ENCODE peak calls at places on chromosomes 5 and 9, in six cellular contexts. One of them, this sample, is unnamed.

GRCh38 chr5:101929628-101930027 is 366.5 kb downstream of the SLCO4C1 start:
- DNase-seq in K562: no peak
- DNase-seq in HEK293T: no peak
- DNase-seq in WTC11: no peak
- DNase-seq in H1: no peak
- DNase-seq in HCT116: no peak
- DNase-seq in this sample: no peak

GRCh38 chr5:151141535-151141934 is 16.0 kb downstream of the ANXA6 start:
- DNase-seq in WTC11: peak
- DNase-seq in H1: no peak
- DNase-seq in K562: no peak
- DNase-seq in HEK293T: no peak
- DNase-seq in HCT116: no peak
- DNase-seq in this sample: no peak

GRCh38 chr5:111447822-111448221 is 64.5 kb downstream of the STARD4 start:
- DNase-seq in HEK293T: no peak
- DNase-seq in HCT116: no peak
- DNase-seq in K562: no peak
- DNase-seq in WTC11: no peak
- DNase-seq in H1: no peak
- DNase-seq in this sample: no peak

GRCh38 chr9:1222511-1222910 is 172.4 kb downstream of the DMRT2 start:
- DNase-seq in H1: no peak
- DNase-seq in K562: no peak
- DNase-seq in HCT116: no peak
- DNase-seq in WTC11: no peak
- DNase-seq in HEK293T: no peak
- DNase-seq in this sample: no peak

GRCh38 chr9:33225319-33226152 is 14.4 kb upstream of the SPINK4 start:
- DNase-seq in H1: no peak
- DNase-seq in HEK293T: peak
- DNase-seq in WTC11: peak
- DNase-seq in K562: peak
- DNase-seq in HCT116: peak
- DNase-seq in this sample: peak

GRCh38 chr5:135020111-135020895 is 13.7 kb downstream of the PITX1 start:
- DNase-seq in WTC11: peak
- DNase-seq in H1: no peak
- DNase-seq in K562: no peak
- DNase-seq in HCT116: no peak
- DNase-seq in HEK293T: peak
- DNase-seq in this sample: no peak

GRCh38 chr9:127102176-127102575 is 20.3 kb downstream of the ANGPTL2 start:
- DNase-seq in HEK293T: no peak
- DNase-seq in WTC11: no peak
- DNase-seq in HCT116: no peak
- DNase-seq in H1: no peak
- DNase-seq in K562: no peak
- DNase-seq in this sample: no peak

GRCh38 chr5:1804001-1804690 is 2.9 kb downstream of the NDUFS6 start:
- DNase-seq in HEK293T: no peak
- DNase-seq in K562: no peak
- DNase-seq in WTC11: no peak
- DNase-seq in HCT116: no peak
- DNase-seq in H1: no peak
- DNase-seq in this sample: no peak

GRCh38 chr5:181217805-181218065 is 5.3 kb upstream of the TRIM41 start:
- DNase-seq in H1: no peak
- DNase-seq in WTC11: no peak
- DNase-seq in HCT116: no peak
- DNase-seq in K562: no peak
- DNase-seq in HEK293T: no peak
- DNase-seq in this sample: no peak

GRCh38 chr5:163489055-163489744 is 16.2 kb upstream of the MAT2B start:
- DNase-seq in WTC11: peak
- DNase-seq in HCT116: no peak
- DNase-seq in HEK293T: no peak
- DNase-seq in H1: no peak
- DNase-seq in K562: peak
- DNase-seq in this sample: no peak

GRCh38 chr5:97192580-97193421 is 9.8 kb upstream of the RIOK2 start:
- DNase-seq in H1: no peak
- DNase-seq in HEK293T: peak
- DNase-seq in WTC11: peak
- DNase-seq in K562: no peak
- DNase-seq in HCT116: no peak
- DNase-seq in this sample: peak

GRCh38 chr9:35731415-35732184 is 395 bp downstream of the TLN1 start:
- DNase-seq in HCT116: no peak
- DNase-seq in H1: no peak
- DNase-seq in HEK293T: no peak
- DNase-seq in K562: peak
- DNase-seq in WTC11: no peak
- DNase-seq in this sample: no peak

GRCh38 chr9:114504341-114505186 is 709 bp downstream of the WHRN start:
- DNase-seq in HEK293T: peak
- DNase-seq in WTC11: peak
- DNase-seq in K562: peak
- DNase-seq in HCT116: peak
- DNase-seq in H1: no peak
- DNase-seq in this sample: no peak

GRCh38 chr9:18596920-18597319 is 123.0 kb downstream of the ADAMTSL1 start:
- DNase-seq in HEK293T: no peak
- DNase-seq in WTC11: no peak
- DNase-seq in H1: no peak
- DNase-seq in K562: no peak
- DNase-seq in HCT116: no peak
- DNase-seq in this sample: no peak
- TF ChIP-seq SP1 in HEK293T: no peak
- TF ChIP-seq SP1 in WTC11: no peak
- TF ChIP-seq SP1 in H1: no peak
- TF ChIP-seq SP1 in K562: no peak
- TF ChIP-seq SP1 in HCT116: no peak
- TF ChIP-seq SP1 in this sample: no peak

GRCh38 chr5:138752951-138753793 is at the start of gene CTNNA1:
- DNase-seq in H1: no peak
- DNase-seq in WTC11: peak
- DNase-seq in K562: peak
- DNase-seq in HEK293T: peak
- DNase-seq in HCT116: peak
- DNase-seq in this sample: no peak

GRCh38 chr5:138755084-138755748 is 2.0 kb downstream of the CTNNA1 start:
- DNase-seq in HCT116: no peak
- DNase-seq in HEK293T: no peak
- DNase-seq in H1: no peak
- DNase-seq in WTC11: no peak
- DNase-seq in K562: no peak
- DNase-seq in this sample: peak

GRCh38 chr5:138753794-138754698 is 821 bp downstream of the CTNNA1 start:
- DNase-seq in HCT116: peak
- DNase-seq in K562: peak
- DNase-seq in H1: no peak
- DNase-seq in HEK293T: peak
- DNase-seq in WTC11: peak
- DNase-seq in this sample: no peak

GRCh38 chr5:138754699-138755057 is 1.5 kb downstream of the CTNNA1 start:
- DNase-seq in K562: peak
- DNase-seq in H1: no peak
- DNase-seq in HCT116: peak
- DNase-seq in HEK293T: no peak
- DNase-seq in WTC11: no peak
- DNase-seq in this sample: no peak

GRCh38 chr5:138752341-138752950 is 779 bp upstream of the CTNNA1 start:
- DNase-seq in K562: peak
- DNase-seq in HEK293T: peak
- DNase-seq in HCT116: peak
- DNase-seq in WTC11: peak
- DNase-seq in H1: no peak
- DNase-seq in this sample: no peak
- TF ChIP-seq SP1 in K562: no peak
- TF ChIP-seq SP1 in HEK293T: no peak
- TF ChIP-seq SP1 in HCT116: no peak
- TF ChIP-seq SP1 in WTC11: no peak
- TF ChIP-seq SP1 in H1: no peak
- TF ChIP-seq SP1 in this sample: no peak

GRCh38 chr5:109529520-109529919 is 119.7 kb upstream of the PJA2 start:
- DNase-seq in K562: peak
- DNase-seq in WTC11: no peak
- DNase-seq in HEK293T: no peak
- DNase-seq in H1: no peak
- DNase-seq in HCT116: no peak
- DNase-seq in this sample: no peak
- TF ChIP-seq SP1 in K562: no peak
- TF ChIP-seq SP1 in WTC11: no peak
- TF ChIP-seq SP1 in HEK293T: no peak
- TF ChIP-seq SP1 in H1: no peak
- TF ChIP-seq SP1 in HCT116: no peak
- TF ChIP-seq SP1 in this sample: no peak

GRCh38 chr9:123372766-123373446 is 16.9 kb downstream of the CRB2 start:
- DNase-seq in H1: no peak
- DNase-seq in HCT116: no peak
- DNase-seq in WTC11: no peak
- DNase-seq in K562: no peak
- DNase-seq in HEK293T: no peak
- DNase-seq in this sample: no peak
- TF ChIP-seq SP1 in H1: no peak
- TF ChIP-seq SP1 in HCT116: no peak
- TF ChIP-seq SP1 in WTC11: no peak
- TF ChIP-seq SP1 in K562: no peak
- TF ChIP-seq SP1 in HEK293T: no peak
- TF ChIP-seq SP1 in this sample: no peak

GRCh38 chr9:91491624-91492023 is 68.0 kb upstream of the NFIL3 start:
- DNase-seq in WTC11: no peak
- DNase-seq in HCT116: no peak
- DNase-seq in H1: no peak
- DNase-seq in HEK293T: no peak
- DNase-seq in K562: no peak
- DNase-seq in this sample: no peak

GRCh38 chr9:91492237-91492636 is 68.6 kb upstream of the NFIL3 start:
- DNase-seq in HCT116: no peak
- DNase-seq in K562: no peak
- DNase-seq in H1: no peak
- DNase-seq in HEK293T: no peak
- DNase-seq in WTC11: no peak
- DNase-seq in this sample: no peak

GRCh38 chr9:91496351-91496750 is 72.7 kb upstream of the NFIL3 start:
- DNase-seq in HEK293T: no peak
- DNase-seq in H1: no peak
- DNase-seq in K562: no peak
- DNase-seq in WTC11: no peak
- DNase-seq in HCT116: no peak
- DNase-seq in this sample: no peak

GRCh38 chr9:91494751-91495150 is 71.1 kb upstream of the NFIL3 start:
- DNase-seq in K562: no peak
- DNase-seq in H1: no peak
- DNase-seq in WTC11: no peak
- DNase-seq in HEK293T: no peak
- DNase-seq in HCT116: no peak
- DNase-seq in this sample: no peak

GRCh38 chr9:91495450-91495849 is 71.8 kb upstream of the NFIL3 start:
- DNase-seq in HCT116: no peak
- DNase-seq in K562: no peak
- DNase-seq in H1: no peak
- DNase-seq in HEK293T: no peak
- DNase-seq in WTC11: no peak
- DNase-seq in this sample: no peak
- TF ChIP-seq SP1 in HCT116: no peak
- TF ChIP-seq SP1 in K562: no peak
- TF ChIP-seq SP1 in H1: no peak
- TF ChIP-seq SP1 in HEK293T: no peak
- TF ChIP-seq SP1 in WTC11: no peak
- TF ChIP-seq SP1 in this sample: no peak

DNA sequence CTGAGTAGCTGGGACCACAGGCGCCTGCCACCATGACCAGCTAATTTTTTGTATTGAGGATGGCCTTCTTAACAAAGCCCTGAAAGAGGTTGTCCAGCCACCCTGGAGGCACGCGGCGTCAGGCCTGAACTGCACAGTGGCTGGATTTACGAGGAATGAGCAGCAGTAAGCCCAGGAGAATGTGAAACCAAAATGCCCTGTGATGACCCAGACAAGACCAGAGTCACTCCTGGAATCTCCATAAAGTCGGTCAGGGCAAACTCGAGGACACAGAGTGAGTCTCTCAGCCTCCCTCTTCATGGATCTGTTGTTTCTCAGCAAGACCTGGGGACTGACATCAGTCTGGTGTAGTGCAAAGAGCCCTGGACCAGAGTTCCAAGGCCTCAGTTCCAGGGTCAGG is 53.2 kb upstream of the C5orf58 start:
- DNase-seq in K562: no peak
- DNase-seq in HEK293T: no peak
- DNase-seq in H1: no peak
- DNase-seq in HCT116: no peak
- DNase-seq in WTC11: no peak
- DNase-seq in this sample: no peak
- TF ChIP-seq SP1 in K562: no peak
- TF ChIP-seq SP1 in HEK293T: no peak
- TF ChIP-seq SP1 in H1: no peak
- TF ChIP-seq SP1 in HCT116: no peak
- TF ChIP-seq SP1 in WTC11: no peak
- TF ChIP-seq SP1 in this sample: no peak

GRCh38 chr9:133639613-133640012 is 3.5 kb downstream of the DBH start:
- DNase-seq in WTC11: no peak
- DNase-seq in HEK293T: no peak
- DNase-seq in K562: no peak
- DNase-seq in HCT116: no peak
- DNase-seq in H1: no peak
- DNase-seq in this sample: no peak
- TF ChIP-seq SP1 in WTC11: no peak
- TF ChIP-seq SP1 in HEK293T: no peak
- TF ChIP-seq SP1 in K562: no peak
- TF ChIP-seq SP1 in HCT116: no peak
- TF ChIP-seq SP1 in H1: no peak
- TF ChIP-seq SP1 in this sample: no peak

DNA sequence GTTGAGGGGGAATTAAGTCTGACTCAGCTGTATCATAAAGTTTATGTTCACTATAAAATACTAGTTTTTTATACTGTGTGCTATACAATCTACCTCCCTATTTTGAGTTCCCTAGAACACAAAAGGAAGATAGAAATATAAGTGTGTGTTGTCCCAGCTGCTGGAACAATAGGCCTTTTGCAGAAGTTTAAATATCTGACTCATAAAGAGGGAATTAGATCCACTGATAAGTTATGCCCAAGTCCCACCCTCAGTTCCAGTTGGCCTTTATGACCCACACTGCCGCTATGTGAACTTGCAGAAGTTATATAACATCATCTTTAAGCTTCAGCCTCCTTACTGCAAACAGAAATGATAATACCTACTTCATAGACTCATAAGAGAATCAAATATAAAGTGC is 88.5 kb upstream of the DAB2 start:
- DNase-seq in H1: no peak
- DNase-seq in K562: no peak
- DNase-seq in WTC11: no peak
- DNase-seq in HCT116: peak
- DNase-seq in HEK293T: no peak
- DNase-seq in this sample: no peak
- TF ChIP-seq SP1 in H1: no peak
- TF ChIP-seq SP1 in K562: no peak
- TF ChIP-seq SP1 in WTC11: no peak
- TF ChIP-seq SP1 in HCT116: no peak
- TF ChIP-seq SP1 in HEK293T: no peak
- TF ChIP-seq SP1 in this sample: no peak

This sample was measured in GM12878.